ENCODE peak calls at places on chromosomes 4 and X, in six cellular contexts. One of them, this sample, is unnamed.

GRCh38 chrX:49002091-49002935 is at the start of gene GRIPAP1:
- DNase-seq in H4: peak; percentile 88
- DNase-seq in WTC11: peak; percentile 68
- DNase-seq in NCI-H2081: peak; percentile 85
- DNase-seq in neuronal stem cell: peak; percentile 88
- DNase-seq in pancreas: peak; percentile 74
- DNase-seq in this sample: peak; percentile 62

GRCh38 chr4:53380221-53380620 is 2.8 kb downstream of the FIP1L1 start:
- DNase-seq in H4: no peak
- DNase-seq in WTC11: no peak
- DNase-seq in NCI-H2081: no peak
- DNase-seq in neuronal stem cell: no peak
- DNase-seq in pancreas: no peak
- DNase-seq in this sample: no peak

GRCh38 chrX:150084474-150085229 is 146.4 kb upstream of the EOLA2 start:
- DNase-seq in H4: peak; percentile 11
- DNase-seq in WTC11: no peak
- DNase-seq in NCI-H2081: no peak
- DNase-seq in neuronal stem cell: no peak
- DNase-seq in pancreas: no peak
- DNase-seq in this sample: peak; percentile 61

GRCh38 chrX:130975947-130976346 is 72.9 kb upstream of the ENOX2 start:
- DNase-seq in H4: peak; percentile 57
- DNase-seq in WTC11: peak; percentile 27
- DNase-seq in NCI-H2081: peak; percentile 71
- DNase-seq in neuronal stem cell: peak; percentile 17
- DNase-seq in pancreas: peak; percentile 2
- DNase-seq in this sample: peak; percentile 24

GRCh38 chr4:83074086-83074704 is 39.2 kb downstream of the COPS4 start:
- DNase-seq in H4: peak; percentile 77
- DNase-seq in WTC11: no peak
- DNase-seq in NCI-H2081: peak; percentile 55
- DNase-seq in neuronal stem cell: peak; percentile 37
- DNase-seq in pancreas: peak; percentile 6
- DNase-seq in this sample: no peak

GRCh38 chrX:35919536-35920309 is at the start of gene CFAP47:
- DNase-seq in H4: peak; percentile 46
- DNase-seq in WTC11: peak; percentile 64
- DNase-seq in NCI-H2081: peak; percentile 77
- DNase-seq in neuronal stem cell: peak; percentile 41
- DNase-seq in pancreas: peak; percentile 66
- DNase-seq in this sample: no peak

GRCh38 chr4:169286562-169287301 is 16.0 kb upstream of the SH3RF1 start:
- DNase-seq in H4: no peak
- DNase-seq in WTC11: peak; percentile 23
- DNase-seq in NCI-H2081: no peak
- DNase-seq in neuronal stem cell: no peak
- DNase-seq in pancreas: no peak
- DNase-seq in this sample: no peak

GRCh38 chr4:107258359-107258758 is 222.2 kb upstream of the DKK2 start:
- DNase-seq in H4: peak; percentile 35
- DNase-seq in WTC11: no peak
- DNase-seq in NCI-H2081: no peak
- DNase-seq in neuronal stem cell: no peak
- DNase-seq in pancreas: no peak
- DNase-seq in this sample: peak; percentile 57

GRCh38 chr4:186770446-186771175 is 47.0 kb upstream of the FAT1 start:
- DNase-seq in H4: no peak
- DNase-seq in WTC11: no peak
- DNase-seq in NCI-H2081: no peak
- DNase-seq in neuronal stem cell: no peak
- DNase-seq in pancreas: no peak
- DNase-seq in this sample: no peak

GRCh38 chr4:86993909-86994672 is 59.3 kb downstream of the AFF1 start:
- DNase-seq in H4: no peak
- DNase-seq in WTC11: no peak
- DNase-seq in NCI-H2081: no peak
- DNase-seq in neuronal stem cell: no peak
- DNase-seq in pancreas: peak; percentile 76
- DNase-seq in this sample: no peak

GRCh38 chr4:108360857-108361820 is 192.4 kb upstream of the LEF1 start:
- DNase-seq in H4: peak; percentile 79
- DNase-seq in WTC11: no peak
- DNase-seq in NCI-H2081: no peak
- DNase-seq in neuronal stem cell: no peak
- DNase-seq in pancreas: no peak
- DNase-seq in this sample: no peak

GRCh38 chr4:2977116-2978097 is 14.0 kb downstream of the GRK4 start:
- DNase-seq in H4: no peak
- DNase-seq in WTC11: no peak
- DNase-seq in NCI-H2081: no peak
- DNase-seq in neuronal stem cell: no peak
- DNase-seq in pancreas: no peak
- DNase-seq in this sample: peak; percentile 16

GRCh38 chr4:54657194-54657555 is 582 bp upstream of the KIT start:
- DNase-seq in H4: no peak
- DNase-seq in WTC11: peak; percentile 52
- DNase-seq in NCI-H2081: peak; percentile 75
- DNase-seq in neuronal stem cell: no peak
- DNase-seq in pancreas: no peak
- DNase-seq in this sample: no peak

This sample was measured in MG63.